ENCODE peak calls at places on chromosomes 2 and 18, in six cellular contexts. W is body of pancreas, P is BJ, F is tibial artery, O is GM06990, A is A549. L is an unnamed sample.

GRCh38 chr2:40348038-40348437 is 103.9 kb downstream of the SLC8A1 start:
- DNase-seq in P (no peak), O (no peak), F (no peak), W (no peak), A (no peak), L (peak; percentile 52)

GRCh38 chr2:211132586-211132985 is 576.2 kb downstream of the CPS1 start:
- DNase-seq in F (no peak), A (no peak), P (peak; percentile 2), W (no peak), O (no peak), L (no peak)

GRCh38 chr2:201433389-201433995 is 17.8 kb downstream of the TRAK2 start:
- DNase-seq in P (no peak), O (no peak), F (no peak), A (no peak), W (no peak), L (no peak)

GRCh38 chr2:100765481-100765880 is 54.5 kb upstream of the NPAS2 start:
- DNase-seq in P (no peak), A (no peak), O (no peak), F (no peak), W (no peak), L (no peak)

GRCh38 chr2:208346756-208347155 is 59.8 kb upstream of the PTH2R start:
- DNase-seq in A (no peak), W (peak; percentile 37), P (no peak), O (no peak), F (no peak), L (no peak)

GRCh38 chr2:27809761-27810241 is 38.3 kb downstream of the MRPL33 start:
- DNase-seq in P (peak; percentile 42), O (no peak), A (peak; percentile 32), W (no peak), F (no peak), L (peak; percentile 74)

GRCh38 chr18:67199993-67200617 is 316.4 kb downstream of the DSEL start:
- DNase-seq in P (peak; percentile 10), O (peak; percentile 3), F (no peak), W (no peak), A (peak; percentile 1), L (peak; percentile 64)

GRCh38 chr2:152466041-152466440 is 131.1 kb downstream of the FMNL2 start:
- DNase-seq in A (no peak), O (peak; percentile 35), F (no peak), P (no peak), W (peak; percentile 36), L (peak; percentile 46)

GRCh38 chr2:159065313-159065712 is 96.9 kb downstream of the TANC1 start:
- DNase-seq in W (no peak), O (no peak), P (no peak), F (no peak), A (no peak), L (peak; percentile 45)

GRCh38 chr2:202411097-202411496 is 35.0 kb downstream of the BMPR2 start:
- DNase-seq in F (no peak), O (no peak), W (no peak), P (no peak), A (no peak), L (no peak)

GRCh38 chr2:83168377-83168776 is 1290.7 kb downstream of the SUCLG1 start:
- DNase-seq in A (no peak), O (no peak), W (no peak), F (no peak), P (no peak), L (no peak)

GRCh38 chr18:63320690-63321265 is 1.2 kb upstream of the BCL2 start:
- DNase-seq in W (peak; percentile 34), O (peak; percentile 81), A (no peak), F (peak; percentile 43), P (no peak), L (no peak)

GRCh38 chr2:229489016-229489415 is 217.9 kb upstream of the PID1 start:
- DNase-seq in W (no peak), A (no peak), P (no peak), F (no peak), O (no peak), L (peak; percentile 21)

GRCh38 chr2:25524507-25524906 is 148.9 kb downstream of the DTNB start:
- DNase-seq in O (peak; percentile 28), F (no peak), A (no peak), W (no peak), P (no peak), L (no peak)

GRCh38 chr2:12318427-12319057 is 398.2 kb upstream of the TRIB2 start:
- DNase-seq in W (no peak), F (no peak), O (no peak), P (peak; percentile 96), A (no peak), L (peak; percentile 80)

GRCh38 chr18:63317556-63317946 is 2.0 kb downstream of the BCL2 start:
- DNase-seq in F (no peak), P (no peak), W (no peak), O (no peak), A (no peak), L (no peak)

GRCh38 chr2:37570773-37571570 is 100.5 kb downstream of the CDC42EP3 start:
- DNase-seq in A (no peak), F (peak; percentile 69), W (no peak), P (no peak), O (peak; percentile 82), L (peak; percentile 84)

GRCh38 chr2:75571730-75572430 is 11.1 kb upstream of the EVA1A start:
- DNase-seq in F (no peak), W (no peak), O (no peak), A (no peak), P (no peak), L (no peak)

GRCh38 chr18:50277935-50278334 is 3.4 kb downstream of the MBD1 start:
- DNase-seq in P (no peak), A (no peak), O (no peak), F (no peak), W (no peak), L (no peak)

GRCh38 chr18:54702687-54703086 is 111.6 kb downstream of the DYNAP start:
- DNase-seq in P (no peak), A (no peak), W (no peak), O (no peak), F (no peak), L (peak; percentile 10)

GRCh38 chr2:38598200-38598990 is 4.3 kb downstream of the HNRNPLL start:
- DNase-seq in P (no peak), F (no peak), W (no peak), O (no peak), A (no peak), L (no peak)

GRCh38 chr2:38491436-38491835 is 111.3 kb downstream of the HNRNPLL start:
- DNase-seq in A (no peak), O (no peak), F (no peak), W (no peak), P (no peak), L (no peak)

GRCh38 chr2:158204741-158205165 is 103.1 kb downstream of the UPP2 start:
- DNase-seq in F (no peak), W (no peak), P (no peak), A (no peak), O (no peak), L (no peak)

GRCh38 chr18:41128545-41128944 is 826.5 kb upstream of the PIK3C3 start:
- DNase-seq in P (no peak), W (no peak), A (no peak), F (no peak), O (no peak), L (peak; percentile 45)

GRCh38 chr18:12403601-12404506 is 3.9 kb upstream of the PRELID3A start:
- DNase-seq in O (no peak), W (no peak), P (peak; percentile 71), A (peak; percentile 51), F (no peak), L (peak; percentile 86)

GRCh38 chr18:70384181-70384790 is 95.4 kb downstream of the SOCS6 start:
- DNase-seq in P (peak; percentile 46), A (peak; percentile 31), W (no peak), F (no peak), O (no peak), L (peak; percentile 89)

DNA sequence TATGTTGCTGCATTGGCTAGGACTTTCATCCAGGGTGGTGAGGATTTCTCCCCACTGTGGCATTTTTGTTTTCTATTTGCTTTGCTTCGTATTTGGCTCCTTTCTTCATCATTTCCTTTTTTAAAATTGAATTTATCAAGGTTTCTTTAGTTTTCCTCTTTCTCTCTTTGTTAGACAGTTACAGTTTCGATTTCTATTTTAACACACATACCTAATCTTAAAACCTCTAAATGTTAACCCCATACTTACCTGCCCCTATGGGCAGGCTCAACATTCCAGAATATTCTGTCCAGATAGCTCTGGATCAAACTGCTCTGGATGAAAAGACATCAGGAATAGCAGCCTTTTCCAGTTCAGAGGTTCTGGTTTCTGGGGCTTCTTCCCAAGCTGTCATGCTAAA is 49.2 kb downstream of the DIPK1C start:
- DNase-seq in O (no peak), W (no peak), P (no peak), F (no peak), A (no peak), L (no peak)
- H3K4me3 ChIP-seq in O (no peak overlapping the region), W (no peak overlapping the region), P (no peak overlapping the region), F (no peak overlapping the region), A (no peak overlapping the region), L (no peak overlapping the region)

GRCh38 chr2:144096531-144096930 is 423.4 kb downstream of the ZEB2 start:
- DNase-seq in W (no peak), P (no peak), O (no peak), A (no peak), F (no peak), L (peak; percentile 62)

GRCh38 chr2:144102386-144102785 is 417.5 kb downstream of the ZEB2 start:
- DNase-seq in O (no peak), P (no peak), A (no peak), W (no peak), F (no peak), L (no peak)

GRCh38 chr2:144097440-144098225 is 422.3 kb downstream of the ZEB2 start:
- DNase-seq in P (no peak), W (no peak), O (no peak), A (no peak), F (no peak), L (no peak)

GRCh38 chr2:144099340-144099739 is 420.6 kb downstream of the ZEB2 start:
- DNase-seq in F (no peak), A (no peak), P (no peak), O (no peak), W (no peak), L (no peak)

GRCh38 chr2:144099746-144100438 is 420.0 kb downstream of the ZEB2 start:
- DNase-seq in W (no peak), A (peak; percentile 29), O (no peak), P (no peak), F (no peak), L (peak; percentile 70)
- TF ChIP-seq CTCF in W (no peak), A (no peak), O (no peak), P (peak; percentile 21), F (no peak), L (peak; percentile 36)

GRCh38 chr2:50558182-50558581 is 473.8 kb downstream of the NRXN1 start:
- DNase-seq in A (no peak), W (no peak), O (no peak), P (no peak), F (no peak), L (no peak)

GRCh38 chr2:50551018-50551726 is 480.8 kb downstream of the NRXN1 start:
- DNase-seq in O (no peak), P (no peak), W (no peak), F (no peak), A (no peak), L (no peak)

GRCh38 chr2:50551868-50552267 is 480.1 kb downstream of the NRXN1 start:
- DNase-seq in W (no peak), O (no peak), A (no peak), P (no peak), F (no peak), L (no peak)

GRCh38 chr2:50556934-50557575 is 474.9 kb downstream of the NRXN1 start:
- DNase-seq in A (no peak), P (no peak), W (no peak), O (no peak), F (no peak), L (peak; percentile 7)
- H3K4me3 ChIP-seq in A (no peak overlapping the region), P (no peak overlapping the region), W (no peak overlapping the region), O (no peak overlapping the region), F (no peak overlapping the region), L (no peak overlapping the region)

GRCh38 chr2:239229545-239230279 is 171.1 kb downstream of the HDAC4 start:
- DNase-seq in F (no peak), O (no peak), W (no peak), A (no peak), P (no peak), L (no peak)
- TF ChIP-seq CTCF in F (no peak), O (no peak), W (no peak), A (no peak), P (no peak), L (no peak)

L was measured in foreskin fibroblast.